ENCODE peak calls at places on chromosomes 11 and 22, in six cellular contexts. One of them, this sample, is unnamed.

GRCh38 chr22:39654959-39655579 is 84.5 kb downstream of the CACNA1I start:
- DNase-seq in endothelial cell of umbilical vein: no peak
- DNase-seq in ovary: no peak
- DNase-seq in IMR-90: no peak
- DNase-seq in testis: no peak
- DNase-seq in heart left ventricle: no peak
- DNase-seq in this sample: no peak

GRCh38 chr11:48063424-48063978 is 83.1 kb downstream of the PTPRJ start:
- DNase-seq in ovary: peak; percentile 34
- DNase-seq in heart left ventricle: no peak
- DNase-seq in testis: no peak
- DNase-seq in endothelial cell of umbilical vein: peak; percentile 57
- DNase-seq in IMR-90: peak; percentile 99
- DNase-seq in this sample: peak; percentile 74

GRCh38 chr11:123742334-123742733 is 874 bp upstream of the ZNF202 start:
- DNase-seq in ovary: no peak
- DNase-seq in endothelial cell of umbilical vein: no peak
- DNase-seq in testis: no peak
- DNase-seq in heart left ventricle: no peak
- DNase-seq in IMR-90: no peak
- DNase-seq in this sample: no peak

GRCh38 chr22:31829505-31829904 is 75.7 kb downstream of the DEPDC5 start:
- DNase-seq in IMR-90: peak; percentile 97
- DNase-seq in ovary: no peak
- DNase-seq in testis: no peak
- DNase-seq in heart left ventricle: no peak
- DNase-seq in endothelial cell of umbilical vein: peak; percentile 73
- DNase-seq in this sample: no peak

GRCh38 chr11:1074244-1075221 is at the start of gene MUC2:
- DNase-seq in IMR-90: no peak
- DNase-seq in endothelial cell of umbilical vein: no peak
- DNase-seq in ovary: peak; percentile 15
- DNase-seq in testis: no peak
- DNase-seq in heart left ventricle: peak; percentile 21
- DNase-seq in this sample: peak; percentile 39

GRCh38 chr11:82900277-82901164 is at the start of gene PRCP:
- DNase-seq in endothelial cell of umbilical vein: peak; percentile 91
- DNase-seq in testis: peak; percentile 95
- DNase-seq in ovary: peak; percentile 89
- DNase-seq in IMR-90: peak; percentile 85
- DNase-seq in heart left ventricle: peak; percentile 95
- DNase-seq in this sample: peak; percentile 97

GRCh38 chr22:23180301-23180892 is at the start of gene BCR:
- DNase-seq in ovary: peak; percentile 78
- DNase-seq in heart left ventricle: peak; percentile 82
- DNase-seq in testis: peak; percentile 83
- DNase-seq in endothelial cell of umbilical vein: peak; percentile 69
- DNase-seq in IMR-90: peak; percentile 65
- DNase-seq in this sample: peak; percentile 80

GRCh38 chr11:114970908-114971645 is 292.8 kb downstream of the NXPE2 start:
- DNase-seq in testis: no peak
- DNase-seq in ovary: no peak
- DNase-seq in endothelial cell of umbilical vein: no peak
- DNase-seq in heart left ventricle: no peak
- DNase-seq in IMR-90: no peak
- DNase-seq in this sample: no peak

GRCh38 chr22:24099661-24100060 is 81.6 kb upstream of the SUSD2 start:
- DNase-seq in IMR-90: no peak
- DNase-seq in endothelial cell of umbilical vein: peak; percentile 32
- DNase-seq in testis: no peak
- DNase-seq in heart left ventricle: peak; percentile 61
- DNase-seq in ovary: no peak
- DNase-seq in this sample: no peak

GRCh38 chr22:21815357-21815756 is 52.1 kb downstream of the MAPK1 start:
- DNase-seq in IMR-90: no peak
- DNase-seq in testis: no peak
- DNase-seq in heart left ventricle: no peak
- DNase-seq in ovary: no peak
- DNase-seq in endothelial cell of umbilical vein: no peak
- DNase-seq in this sample: no peak

GRCh38 chr11:40388097-40388818 is 1071.2 kb downstream of the LRRC4C start:
- DNase-seq in heart left ventricle: no peak
- DNase-seq in IMR-90: peak; percentile 70
- DNase-seq in endothelial cell of umbilical vein: no peak
- DNase-seq in ovary: no peak
- DNase-seq in testis: no peak
- DNase-seq in this sample: no peak

GRCh38 chr11:65352783-65353182 is 1.8 kb upstream of the TIGD3 start:
- DNase-seq in IMR-90: peak; percentile 32
- DNase-seq in ovary: no peak
- DNase-seq in endothelial cell of umbilical vein: peak; percentile 29
- DNase-seq in testis: no peak
- DNase-seq in heart left ventricle: no peak
- DNase-seq in this sample: peak; percentile 31

GRCh38 chr11:76810151-76810853 is 27.1 kb downstream of the TSKU start:
- DNase-seq in endothelial cell of umbilical vein: peak; percentile 66
- DNase-seq in ovary: no peak
- DNase-seq in IMR-90: no peak
- DNase-seq in testis: peak; percentile 53
- DNase-seq in heart left ventricle: no peak
- DNase-seq in this sample: no peak

GRCh38 chr11:126061707-126062678 is 673 bp downstream of the CDON start:
- DNase-seq in testis: peak; percentile 41
- DNase-seq in heart left ventricle: peak; percentile 46
- DNase-seq in ovary: peak; percentile 77
- DNase-seq in IMR-90: peak; percentile 5
- DNase-seq in endothelial cell of umbilical vein: peak; percentile 36
- DNase-seq in this sample: peak; percentile 76

GRCh38 chr11:19570889-19571288 is 141.7 kb upstream of the NAV2 start:
- DNase-seq in endothelial cell of umbilical vein: no peak
- DNase-seq in testis: no peak
- DNase-seq in IMR-90: no peak
- DNase-seq in heart left ventricle: no peak
- DNase-seq in ovary: no peak
- DNase-seq in this sample: no peak
- H3K4me1 ChIP-seq in endothelial cell of umbilical vein: no peaks in the 10 kb centered on the region
- H3K4me1 ChIP-seq in testis: no peaks in the 10 kb centered on the region
- H3K4me1 ChIP-seq in IMR-90: peaks cover 2% of the 10 kb centered on the region
- H3K4me1 ChIP-seq in heart left ventricle: no peaks in the 10 kb centered on the region
- H3K4me1 ChIP-seq in ovary: no peaks in the 10 kb centered on the region
- H3K4me1 ChIP-seq in this sample: peaks cover 6% of the 10 kb centered on the region

DNA sequence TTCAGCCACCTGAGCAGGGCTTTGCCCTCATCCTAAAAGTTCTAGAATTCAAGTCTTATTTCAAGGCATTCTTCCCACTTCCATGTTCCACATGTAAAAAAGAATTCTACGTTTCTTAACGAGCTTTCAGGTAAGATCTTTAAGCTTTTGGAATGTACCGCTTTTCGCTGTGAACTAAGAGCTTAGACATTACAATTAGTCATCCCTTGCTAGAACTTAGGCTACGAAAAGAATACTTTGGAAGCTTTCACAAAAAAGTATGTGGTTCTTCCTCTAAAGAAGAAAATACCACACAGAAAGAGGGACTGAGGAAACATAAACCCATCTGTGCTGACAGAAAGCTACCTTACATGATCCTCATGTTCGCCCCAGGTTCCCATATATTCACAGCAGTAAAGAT is 1.9 kb downstream of the NUMA1 start:
- DNase-seq in heart left ventricle: no peak
- DNase-seq in endothelial cell of umbilical vein: no peak
- DNase-seq in IMR-90: peak; percentile 26
- DNase-seq in ovary: no peak
- DNase-seq in testis: no peak
- DNase-seq in this sample: no peak
- H3K27ac ChIP-seq in heart left ventricle: no peak overlapping the region
- H3K27ac ChIP-seq in endothelial cell of umbilical vein: peak overlapping the region; percentile 94
- H3K27ac ChIP-seq in IMR-90: peak overlapping the region; percentile 19
- H3K27ac ChIP-seq in ovary: peak overlapping the region; percentile 48
- H3K27ac ChIP-seq in testis: no peak overlapping the region
- H3K27ac ChIP-seq in this sample: peak overlapping the region; percentile 14

GRCh38 chr11:70925238-70925637 is 327.1 kb downstream of the SHANK2 start:
- DNase-seq in testis: no peak
- DNase-seq in heart left ventricle: no peak
- DNase-seq in ovary: no peak
- DNase-seq in endothelial cell of umbilical vein: no peak
- DNase-seq in IMR-90: no peak
- DNase-seq in this sample: no peak
- H3K9me3 ChIP-seq in testis: no peaks in the 10 kb centered on the region
- H3K9me3 ChIP-seq in heart left ventricle: peaks cover 29% of the 10 kb centered on the region
- H3K9me3 ChIP-seq in ovary: peaks cover 3% of the 10 kb centered on the region
- H3K9me3 ChIP-seq in endothelial cell of umbilical vein: no peaks in the 10 kb centered on the region
- H3K9me3 ChIP-seq in IMR-90: peaks cover 18% of the 10 kb centered on the region
- H3K9me3 ChIP-seq in this sample: peaks cover 8% of the 10 kb centered on the region

GRCh38 chr11:19577391-19577831 is 135.2 kb upstream of the NAV2 start:
- DNase-seq in testis: no peak
- DNase-seq in ovary: no peak
- DNase-seq in heart left ventricle: peak; percentile 48
- DNase-seq in IMR-90: no peak
- DNase-seq in endothelial cell of umbilical vein: peak; percentile 86
- DNase-seq in this sample: peak; percentile 71
- H3K4me1 ChIP-seq in testis: peaks cover 20% of the 10 kb centered on the region
- H3K4me1 ChIP-seq in ovary: peaks cover 11% of the 10 kb centered on the region
- H3K4me1 ChIP-seq in heart left ventricle: peaks cover 10% of the 10 kb centered on the region
- H3K4me1 ChIP-seq in IMR-90: peaks cover 20% of the 10 kb centered on the region
- H3K4me1 ChIP-seq in endothelial cell of umbilical vein: peaks cover 25% of the 10 kb centered on the region
- H3K4me1 ChIP-seq in this sample: peaks cover 22% of the 10 kb centered on the region